ENCODE peak calls at places on chromosomes 12 and 14, in five cellular contexts. M is body of pancreas, J is uterus, Z is breast epithelium, U is IMR-90. V is an unnamed sample.

GRCh38 chr14:72781476-72782181 is 112.3 kb downstream of the DPF3 start:
- DNase-seq in M (no peak), J (no peak), Z (no peak), U (peak; percentile 71), V (no peak)

GRCh38 chr12:14979468-14979867 is 6.6 kb downstream of the PDE6H start:
- DNase-seq in M (no peak), J (no peak), Z (no peak), U (no peak), V (no peak)

GRCh38 chr12:104886418-104887401 is 71.4 kb downstream of the SLC41A2 start:
- DNase-seq in M (no peak), J (no peak), Z (no peak), U (peak; percentile 90), V (no peak)

GRCh38 chr12:47949441-47950341 is 13.7 kb upstream of the TMEM106C start:
- DNase-seq in M (peak; percentile 82), J (peak; percentile 51), Z (peak; percentile 83), U (peak; percentile 72), V (no peak)

GRCh38 chr12:89827592-89827991 is 119.0 kb upstream of the ATP2B1 start:
- DNase-seq in M (no peak), J (no peak), Z (no peak), U (no peak), V (no peak)

GRCh38 chr12:45379261-45379660 is 163.4 kb downstream of the ANO6 start:
- DNase-seq in M (no peak), J (no peak), Z (no peak), U (peak; percentile 50), V (no peak)

GRCh38 chr12:65501093-65501621 is 222.7 kb downstream of the MSRB3 start:
- DNase-seq in M (peak; percentile 48), J (no peak), Z (no peak), U (no peak), V (no peak)

GRCh38 chr12:22130671-22131070 is 84.7 kb downstream of the CMAS start:
- DNase-seq in M (no peak), J (no peak), Z (no peak), U (no peak), V (no peak)

GRCh38 chr14:28142400-28143015 is 624.1 kb upstream of the FOXG1 start:
- DNase-seq in M (no peak), J (no peak), Z (no peak), U (no peak), V (no peak)

GRCh38 chr12:54028324-54029201 is at the start of gene HOXC6:
- DNase-seq in M (no peak), J (no peak), Z (peak; percentile 59), U (no peak), V (no peak)

GRCh38 chr12:111219440-111219839 is 149.5 kb downstream of the PHETA1 start:
- DNase-seq in M (no peak), J (no peak), Z (no peak), U (no peak), V (no peak)

GRCh38 chr12:96482086-96482485 is 7.3 kb upstream of the CFAP54 start:
- DNase-seq in M (no peak), J (no peak), Z (no peak), U (no peak), V (no peak)

GRCh38 chr12:7907009-7907408 is 29.0 kb downstream of the SLC2A3 start:
- DNase-seq in M (peak; percentile 87), J (no peak), Z (no peak), U (peak; percentile 61), V (no peak)

GRCh38 chr14:104150201-104151027 is 12.0 kb downstream of the KIF26A start:
- DNase-seq in M (peak; percentile 50), J (no peak), Z (no peak), U (no peak), V (no peak)

GRCh38 chr12:52533686-52534470 is 13.7 kb upstream of the KRT5 start:
- DNase-seq in M (no peak), J (no peak), Z (peak; percentile 36), U (no peak), V (no peak)

GRCh38 chr12:42673535-42673934 is 84.0 kb upstream of the PRICKLE1 start:
- DNase-seq in M (no peak), J (no peak), Z (no peak), U (no peak), V (no peak)

GRCh38 chr14:88961214-88961613 is 136.8 kb downstream of the TTC8 start:
- DNase-seq in M (peak; percentile 49), J (no peak), Z (no peak), U (no peak), V (no peak)

GRCh38 chr14:92207928-92208265 is 86.1 kb downstream of the CPSF2 start:
- DNase-seq in M (no peak), J (no peak), Z (no peak), U (no peak), V (no peak)

GRCh38 chr12:113903381-113903863 is 62.7 kb downstream of the RBM19 start:
- DNase-seq in M (no peak), J (no peak), Z (no peak), U (peak; percentile 85), V (no peak)

GRCh38 chr14:105198588-105198987 is 17.5 kb upstream of the NUDT14 start:
- DNase-seq in M (no peak), J (no peak), Z (no peak), U (no peak), V (no peak)

DNA sequence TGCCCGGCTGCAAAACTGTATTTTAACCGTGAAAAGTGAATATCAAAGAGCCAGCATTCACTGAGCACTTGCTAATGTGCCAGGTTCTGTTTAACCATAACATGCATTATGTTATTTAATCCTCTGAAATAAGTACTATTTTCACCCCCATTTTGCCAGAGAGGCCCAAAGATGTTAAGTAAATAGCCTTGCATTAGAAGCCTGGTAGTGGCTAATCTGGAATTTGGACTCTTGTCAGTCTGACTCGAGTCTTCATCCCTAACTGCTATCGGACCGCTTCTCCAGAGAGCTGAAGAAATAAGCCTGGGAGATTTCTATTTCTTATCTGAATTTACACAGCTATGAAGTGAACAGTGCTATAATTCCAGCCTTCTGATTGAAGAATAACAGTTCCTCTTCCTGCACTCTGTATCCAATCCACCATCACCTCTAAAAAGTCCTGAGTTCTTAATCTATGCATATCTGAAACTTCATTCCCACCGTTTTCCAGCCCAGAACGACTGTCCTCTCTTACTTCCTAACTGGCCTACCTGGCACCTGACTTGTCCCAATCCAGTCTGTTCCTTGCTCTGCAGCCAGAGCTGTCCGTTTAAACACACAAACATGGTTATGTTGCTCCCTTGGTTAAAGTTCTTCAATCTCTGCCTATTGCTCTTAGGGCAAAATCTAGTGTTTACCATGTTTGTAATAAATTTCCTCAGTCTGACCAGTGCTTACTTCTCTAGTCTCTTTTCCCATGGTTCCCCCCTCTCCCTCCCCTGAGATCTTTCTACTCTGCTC is 2.3 kb downstream of the POLR3B start:
- DNase-seq in M (no peak), J (no peak), Z (no peak), U (no peak), V (no peak)
- H3K27ac ChIP-seq in M (peak overlapping the region; percentile 91), J (no peak overlapping the region), Z (no peak overlapping the region), U (no peak overlapping the region), V (no peak overlapping the region)

GRCh38 chr12:169528-170360 is 44.2 kb downstream of the SLC6A12 start:
- DNase-seq in M (no peak), J (no peak), Z (no peak), U (no peak), V (no peak)
- TF ChIP-seq POLR2A in M (no peak), J (no peak), Z (no peak), U (no peak), V (no peak)

DNA sequence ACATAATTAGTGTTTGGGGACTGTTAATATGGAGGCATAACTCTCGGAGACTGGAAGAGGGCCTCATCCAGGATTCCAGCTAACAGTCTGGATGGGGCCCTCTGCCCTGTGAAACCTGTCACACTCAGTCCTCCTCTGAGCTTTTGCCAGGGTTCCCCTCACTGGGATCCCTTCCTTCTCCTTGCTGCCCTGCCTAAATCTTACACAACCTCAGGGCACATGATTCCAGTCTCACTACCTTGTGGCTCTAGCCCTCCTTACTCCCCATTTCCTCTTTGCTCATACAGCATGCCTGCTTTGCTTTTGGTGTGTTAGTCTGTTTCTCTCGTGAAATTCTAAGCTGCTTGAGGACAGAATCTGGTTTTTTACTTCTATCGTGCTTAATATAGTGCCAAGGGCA is 936 bp upstream of the GSG1 start:
- DNase-seq in M (no peak), J (no peak), Z (no peak), U (no peak), V (no peak)
- H3K27ac ChIP-seq in M (no peak overlapping the region), J (no peak overlapping the region), Z (peak overlapping the region; percentile 22), U (no peak overlapping the region), V (no peak overlapping the region)

GRCh38 chr12:124992874-124993567 is 424 bp upstream of the BRI3BP start:
- DNase-seq in M (peak; percentile 86), J (no peak), Z (no peak), U (peak; percentile 24), V (peak; percentile 4)
- TF ChIP-seq POLR2A in M (no peak), J (no peak), Z (no peak), U (no peak), V (no peak)

GRCh38 chr14:45118594-45118993 is 15.7 kb downstream of the FKBP3 start:
- DNase-seq in M (no peak), J (no peak), Z (no peak), U (no peak), V (no peak)
- H3K27ac ChIP-seq in M (no peak overlapping the region), J (no peak overlapping the region), Z (no peak overlapping the region), U (no peak overlapping the region), V (no peak overlapping the region)

DNA sequence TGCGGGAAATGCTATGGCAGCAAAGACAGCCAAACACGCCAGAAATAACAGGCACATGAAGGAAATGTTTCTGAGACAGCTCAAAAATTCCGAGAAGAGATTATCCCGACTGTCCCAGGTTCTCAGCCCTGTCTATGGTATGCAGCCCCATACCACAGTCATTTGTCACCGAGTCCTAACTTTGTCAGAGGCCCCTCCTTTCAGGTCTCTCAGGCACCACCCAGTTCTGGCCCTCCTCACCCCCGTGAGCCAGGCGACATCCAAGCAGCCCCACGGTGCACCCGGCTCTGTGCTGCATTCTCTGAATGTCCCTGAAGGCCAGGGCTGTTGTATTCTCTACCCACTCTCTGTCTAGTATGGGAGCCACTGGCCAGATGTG is 24.0 kb downstream of the SSH1 start:
- DNase-seq in M (no peak), J (no peak), Z (no peak), U (peak; percentile 90), V (no peak)
- TF ChIP-seq POLR2A in M (no peak), J (no peak), Z (no peak), U (peak; percentile 60), V (no peak)

GRCh38 chr12:81360916-81361315 is 283.0 kb downstream of the ACSS3 start:
- DNase-seq in M (no peak), J (no peak), Z (no peak), U (no peak), V (no peak)

GRCh38 chr12:81354327-81354932 is 276.6 kb downstream of the ACSS3 start:
- DNase-seq in M (no peak), J (no peak), Z (no peak), U (no peak), V (no peak)

GRCh38 chr12:81365284-81365683 is 287.4 kb downstream of the ACSS3 start:
- DNase-seq in M (no peak), J (no peak), Z (no peak), U (no peak), V (no peak)

DNA sequence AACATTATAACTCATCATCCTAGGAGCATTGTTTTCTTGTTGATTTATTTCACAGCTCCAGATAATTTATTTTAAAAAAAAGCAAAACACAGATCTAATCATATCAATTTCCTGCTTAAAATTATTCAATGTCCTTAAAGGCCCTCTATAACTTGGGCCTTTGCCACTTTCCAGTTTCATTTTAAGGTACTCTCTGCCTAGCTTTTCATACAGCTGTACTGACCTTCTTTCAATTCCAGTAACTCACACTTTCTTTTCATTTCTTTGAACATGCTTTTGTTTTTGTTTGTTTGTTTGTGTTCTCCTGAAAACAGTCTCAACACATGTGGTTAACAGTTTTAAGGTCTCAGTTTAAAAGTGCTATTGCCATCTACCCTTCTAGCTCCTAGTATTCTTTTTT is 281.9 kb downstream of the ACSS3 start:
- DNase-seq in M (no peak), J (no peak), Z (no peak), U (no peak), V (no peak)
- H3K27ac ChIP-seq in M (no peak overlapping the region), J (no peak overlapping the region), Z (no peak overlapping the region), U (no peak overlapping the region), V (no peak overlapping the region)